ENCODE peak calls at places on chromosomes 11 and 22, in nine cellular contexts. P is neural progenitor cell; H is CD8-positive, alpha-beta memory T cell; D is PC-3; Z is ovary; M is CD4-positive, CD25-positive, alpha-beta regulatory T cell; O is naive thymus-derived CD4-positive, alpha-beta T cell; T is DND-41; Q is cardiac muscle cell. X is an unnamed sample.

GRCh38 chr11:80214413-80214812 is 773.6 kb upstream of the TENM4 start:
- DNase-seq in O (no peak), T (no peak), P (no peak), D (peak; percentile 45), H (no peak), Z (no peak), Q (no peak), M (no peak), X (no peak)

GRCh38 chr11:27722945-27723344 is 22.7 kb upstream of the BDNF start:
- DNase-seq in P (peak; percentile 55), T (no peak), M (no peak), D (no peak), H (no peak), O (no peak), Q (no peak), Z (no peak), X (no peak)

GRCh38 chr11:27447288-27447914 is 25.2 kb downstream of the LGR4 start:
- DNase-seq in M (no peak), Z (no peak), D (peak; percentile 69), H (no peak), Q (no peak), P (no peak), O (no peak), T (no peak), X (no peak)

GRCh38 chr11:11841121-11841604 is 609 bp upstream of the USP47 start:
- DNase-seq in P (peak; percentile 44), O (no peak), T (no peak), Z (peak; percentile 57), H (peak; percentile 48), D (peak; percentile 28), M (no peak), Q (peak; percentile 49), X (no peak)

GRCh38 chr22:38118182-38118581 is 7.7 kb upstream of the BAIAP2L2 start:
- DNase-seq in Z (no peak), O (no peak), M (no peak), H (no peak), Q (no peak), D (no peak), P (no peak), T (no peak), X (no peak)

GRCh38 chr11:131854391-131854790 is 484.0 kb downstream of the NTM start:
- DNase-seq in P (no peak), O (no peak), T (no peak), H (no peak), M (no peak), D (no peak), Z (no peak), Q (no peak), X (no peak)

GRCh38 chr11:65150513-65151271 is 16.4 kb upstream of the SYVN1 start:
- DNase-seq in Z (peak; percentile 53), P (no peak), H (no peak), Q (no peak), M (no peak), T (no peak), D (peak; percentile 98), O (no peak), X (no peak)

GRCh38 chr11:76201672-76202412 is 4.5 kb downstream of the WNT11 start:
- DNase-seq in P (no peak), H (no peak), T (no peak), Q (no peak), O (no peak), Z (no peak), D (peak; percentile 8), M (no peak), X (no peak)

GRCh38 chr22:27129266-27129665 is 471.9 kb downstream of the MIAT start:
- DNase-seq in M (no peak), Q (no peak), O (no peak), D (peak; percentile 53), P (no peak), T (no peak), Z (no peak), H (no peak), X (no peak)

GRCh38 chr11:90757851-90758494 is 535.1 kb upstream of the CHORDC1 start:
- DNase-seq in T (no peak), Q (no peak), P (no peak), D (peak; percentile 82), O (no peak), M (no peak), Z (no peak), H (no peak), X (no peak)

GRCh38 chr11:26079966-26080365 is 252.0 kb upstream of the ANO3 start:
- DNase-seq in M (no peak), H (no peak), Z (no peak), P (no peak), T (no peak), Q (no peak), O (no peak), D (no peak), X (no peak)

DNA sequence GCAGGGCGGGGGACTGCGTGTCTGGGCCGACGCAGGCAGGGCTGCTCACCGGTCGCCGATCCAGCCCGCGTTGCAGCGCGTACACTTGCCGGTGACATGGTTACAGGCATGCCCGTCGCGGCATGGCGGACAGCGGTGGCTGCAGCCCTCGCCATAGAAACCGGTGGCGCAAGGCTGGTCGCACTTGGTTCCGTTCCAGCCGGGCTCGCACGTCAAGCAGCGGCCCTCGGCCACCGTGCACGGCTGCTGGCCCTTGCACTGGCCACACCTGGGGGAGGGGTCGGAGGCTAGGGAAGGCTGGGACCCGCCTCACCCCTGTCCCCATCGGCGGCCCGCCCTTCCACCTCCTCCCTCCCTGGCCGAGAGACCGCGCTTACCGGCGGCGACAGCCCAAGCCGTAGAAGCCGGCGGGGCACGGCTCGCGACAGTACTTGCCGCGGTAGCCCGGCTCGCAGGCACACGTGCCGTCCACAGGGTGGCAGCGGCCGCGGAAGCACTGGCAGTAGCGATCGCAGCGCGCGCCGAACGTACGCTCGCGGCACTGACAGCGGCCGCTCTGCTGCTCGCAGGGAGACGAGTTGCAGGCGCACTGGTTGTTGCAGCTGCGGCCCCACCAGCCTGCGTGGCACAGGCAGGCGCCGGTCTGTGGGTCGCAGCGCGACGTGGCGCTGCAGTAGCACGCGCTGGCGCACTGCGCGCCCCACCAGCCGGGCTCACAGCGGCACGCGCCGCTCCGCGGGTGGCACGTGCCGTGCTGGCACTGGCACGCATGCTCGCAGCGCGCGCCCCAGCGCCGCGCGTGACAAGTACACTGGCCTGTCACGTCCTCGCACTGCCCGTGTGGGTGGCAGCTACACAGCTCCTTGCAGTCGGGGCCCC is 6.7 kb downstream of the SCARF2 start:
- DNase-seq in P (peak; percentile 93), Z (no peak), M (peak; percentile 87), Q (peak; percentile 80), T (no peak), O (peak; percentile 31), D (peak; percentile 63), H (peak; percentile 73), X (peak; percentile 61)
- H3K4me3 ChIP-seq in P (peak overlapping the region; percentile 42), Z (no peak overlapping the region), M (peak overlapping the region; percentile 67), Q (peak overlapping the region; percentile 22), T (no peak overlapping the region), O (peak overlapping the region; percentile 79), D (peak overlapping the region; percentile 56), H (peak overlapping the region; percentile 82), X (peak overlapping the region; percentile 65)

DNA sequence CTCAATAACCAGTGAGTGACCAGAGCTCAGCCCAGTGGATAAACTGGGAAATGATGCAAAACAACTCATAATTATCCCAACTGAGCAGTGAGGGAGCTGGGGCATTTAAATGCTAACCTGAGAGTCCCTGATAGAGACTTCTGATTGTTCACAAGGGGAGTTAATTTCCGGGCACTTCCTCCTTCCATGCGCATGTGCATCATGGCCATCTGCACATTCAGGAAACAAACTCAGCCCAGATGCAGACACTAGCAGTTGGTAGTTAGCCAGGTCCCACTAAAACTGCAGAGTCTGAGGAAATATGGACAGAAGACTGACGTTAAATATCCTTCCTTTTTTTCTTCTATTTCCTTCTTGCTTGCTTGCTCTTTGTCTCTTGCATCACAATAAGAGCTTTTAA is 852.1 kb upstream of the LRRC4C start:
- DNase-seq in M (no peak), P (no peak), Z (no peak), D (peak; percentile 1), T (no peak), O (no peak), H (no peak), Q (no peak), X (no peak)
- H3K9me3 ChIP-seq in M (no peaks in the 10 kb centered on the region), P (no peaks in the 10 kb centered on the region), Z (no peaks in the 10 kb centered on the region), D (no peaks in the 10 kb centered on the region), T (no peaks in the 10 kb centered on the region), O (no peaks in the 10 kb centered on the region), H (no peaks in the 10 kb centered on the region), Q (no peaks in the 10 kb centered on the region), X (no peaks in the 10 kb centered on the region)

DNA sequence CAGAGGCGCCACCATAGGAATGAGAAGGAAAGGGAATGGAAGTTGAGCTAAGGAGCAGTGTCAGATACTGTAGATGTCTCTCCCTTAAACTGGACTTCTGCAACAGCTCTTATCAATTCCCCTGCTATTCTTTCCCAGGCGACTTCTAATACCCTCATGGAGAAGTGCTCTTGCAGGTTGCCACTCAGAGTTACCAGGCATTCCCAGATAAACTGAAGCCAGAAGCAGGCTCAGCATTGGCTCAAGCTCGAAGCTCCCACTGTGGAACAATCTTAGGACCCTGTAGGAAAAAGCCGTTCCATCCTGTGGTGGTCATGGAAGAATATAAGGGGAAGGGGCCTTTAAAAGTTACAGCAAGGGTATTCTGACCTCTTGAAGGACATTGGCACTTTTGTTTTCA is 208.7 kb upstream of the PLET1 start:
- DNase-seq in O (no peak), D (no peak), P (no peak), T (no peak), Q (peak; percentile 64), H (no peak), Z (no peak), M (no peak), X (no peak)
- H3K36me3 ChIP-seq in O (no peaks in the 10 kb centered on the region), D (no peaks in the 10 kb centered on the region), P (no peaks in the 10 kb centered on the region), T (no peaks in the 10 kb centered on the region), Q (no peaks in the 10 kb centered on the region), H (no peaks in the 10 kb centered on the region), Z (no peaks in the 10 kb centered on the region), M (no peaks in the 10 kb centered on the region), X (no peaks in the 10 kb centered on the region)

GRCh38 chr11:126581871-126582270 is 226.4 kb downstream of the ST3GAL4 start:
- DNase-seq in O (no peak), P (peak; percentile 27), D (no peak), Q (no peak), M (no peak), Z (no peak), H (no peak), T (no peak), X (no peak)
- H3K4me3 ChIP-seq in O (no peak overlapping the region), P (no peak overlapping the region), D (no peak overlapping the region), Q (no peak overlapping the region), M (no peak overlapping the region), Z (no peak overlapping the region), H (no peak overlapping the region), T (no peak overlapping the region), X (no peak overlapping the region)

DNA sequence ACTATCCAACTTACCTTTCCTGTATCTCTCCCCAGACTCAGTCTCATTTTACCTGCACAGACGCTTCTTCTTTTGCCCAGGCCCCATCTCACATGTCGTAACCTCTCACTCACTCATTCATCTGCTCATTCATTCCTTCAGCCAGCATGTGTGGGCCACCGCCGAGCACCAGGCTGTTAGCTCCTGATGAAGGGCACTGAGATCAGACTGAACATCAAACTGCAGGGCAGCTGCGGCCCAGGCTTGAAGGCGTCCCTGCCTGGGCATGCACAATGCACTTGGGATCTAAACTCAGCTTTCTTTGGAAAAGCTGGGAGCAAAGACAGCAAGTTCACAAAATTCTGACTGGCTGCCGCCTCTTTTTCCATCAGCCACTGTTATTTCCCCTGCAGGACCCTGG is 1456.3 kb downstream of the BRD1 start:
- DNase-seq in Z (no peak), D (no peak), P (no peak), Q (no peak), M (no peak), T (no peak), O (no peak), H (no peak), X (no peak)
- H3K9me3 ChIP-seq in Z (no peaks in the 10 kb centered on the region), D (no peaks in the 10 kb centered on the region), P (no peaks in the 10 kb centered on the region), Q (no peaks in the 10 kb centered on the region), M (no peaks in the 10 kb centered on the region), T (no peaks in the 10 kb centered on the region), O (no peaks in the 10 kb centered on the region), H (no peaks in the 10 kb centered on the region), X (no peaks in the 10 kb centered on the region)

X was measured in CD4-positive, alpha-beta memory T cell.